ENCODE peak calls at places on chromosomes 2 and 18, in seven cellular contexts. One of them, this sample, is unnamed.
A peak's percentile ranks its signal among the peaks of the same experiment; 100 is the strongest.

GRCh38 chr2:196130039-196130825 is 41.1 kb downstream of the STK17B start:
- DNase-seq in HCT116: no peak
- DNase-seq in HepG2: no peak
- DNase-seq in GM12878: no peak
- DNase-seq in H1: no peak
- DNase-seq in SK-N-SH: peak; percentile 16
- DNase-seq in K562: no peak
- DNase-seq in this sample: no peak

GRCh38 chr2:16123421-16123820 is 183.1 kb downstream of the MYCN start:
- DNase-seq in H1: peak; percentile 35
- DNase-seq in HepG2: no peak
- DNase-seq in HCT116: no peak
- DNase-seq in SK-N-SH: no peak
- DNase-seq in K562: no peak
- DNase-seq in GM12878: no peak
- DNase-seq in this sample: no peak

GRCh38 chr2:241378816-241379215 is 22.7 kb downstream of the FARP2 start:
- DNase-seq in HepG2: no peak
- DNase-seq in H1: no peak
- DNase-seq in K562: no peak
- DNase-seq in GM12878: no peak
- DNase-seq in HCT116: no peak
- DNase-seq in SK-N-SH: no peak
- DNase-seq in this sample: no peak

GRCh38 chr2:122191331-122191730 is 435.9 kb downstream of the TSN start:
- DNase-seq in HepG2: peak; percentile 41
- DNase-seq in H1: peak; percentile 63
- DNase-seq in SK-N-SH: peak; percentile 55
- DNase-seq in K562: peak; percentile 51
- DNase-seq in GM12878: no peak
- DNase-seq in HCT116: peak; percentile 2
- DNase-seq in this sample: peak; percentile 73

GRCh38 chr2:217906787-217907186 is 96.0 kb downstream of the TNS1 start:
- DNase-seq in H1: no peak
- DNase-seq in HCT116: no peak
- DNase-seq in HepG2: no peak
- DNase-seq in K562: no peak
- DNase-seq in SK-N-SH: no peak
- DNase-seq in GM12878: no peak
- DNase-seq in this sample: no peak

GRCh38 chr2:176039375-176039774 is 37.3 kb upstream of the LNPK start:
- DNase-seq in SK-N-SH: no peak
- DNase-seq in H1: no peak
- DNase-seq in HepG2: no peak
- DNase-seq in HCT116: no peak
- DNase-seq in GM12878: no peak
- DNase-seq in K562: no peak
- DNase-seq in this sample: no peak

GRCh38 chr2:54858021-54858681 is 134.7 kb downstream of the EML6 start:
- DNase-seq in HCT116: no peak
- DNase-seq in HepG2: peak; percentile 86
- DNase-seq in GM12878: no peak
- DNase-seq in K562: no peak
- DNase-seq in SK-N-SH: no peak
- DNase-seq in H1: no peak
- DNase-seq in this sample: no peak

GRCh38 chr2:147483911-147484310 is 360.9 kb upstream of the ACVR2A start:
- DNase-seq in SK-N-SH: no peak
- DNase-seq in K562: no peak
- DNase-seq in H1: no peak
- DNase-seq in HepG2: no peak
- DNase-seq in GM12878: no peak
- DNase-seq in HCT116: no peak
- DNase-seq in this sample: no peak

GRCh38 chr2:179340678-179341077 is 76.0 kb upstream of the SESTD1 start:
- DNase-seq in K562: no peak
- DNase-seq in HCT116: peak; percentile 19
- DNase-seq in HepG2: peak; percentile 54
- DNase-seq in H1: no peak
- DNase-seq in SK-N-SH: no peak
- DNase-seq in GM12878: no peak
- DNase-seq in this sample: peak; percentile 27

GRCh38 chr2:144546933-144547332 is 27.0 kb upstream of the ZEB2 start:
- DNase-seq in GM12878: no peak
- DNase-seq in SK-N-SH: no peak
- DNase-seq in H1: no peak
- DNase-seq in HepG2: no peak
- DNase-seq in K562: no peak
- DNase-seq in HCT116: no peak
- DNase-seq in this sample: no peak

GRCh38 chr2:238259085-238260020 is 19.5 kb upstream of the HES6 start:
- DNase-seq in HepG2: peak; percentile 34
- DNase-seq in K562: no peak
- DNase-seq in SK-N-SH: no peak
- DNase-seq in GM12878: no peak
- DNase-seq in H1: no peak
- DNase-seq in HCT116: no peak
- DNase-seq in this sample: peak; percentile 65

GRCh38 chr2:185608799-185609198 is 129.8 kb upstream of the FSIP2 start:
- DNase-seq in SK-N-SH: peak; percentile 5
- DNase-seq in HCT116: peak; percentile 8
- DNase-seq in H1: no peak
- DNase-seq in HepG2: no peak
- DNase-seq in K562: no peak
- DNase-seq in GM12878: no peak
- DNase-seq in this sample: peak; percentile 49

GRCh38 chr2:233764264-233764663 is 4.2 kb downstream of the UGT1A1 start:
- DNase-seq in HCT116: no peak
- DNase-seq in H1: no peak
- DNase-seq in K562: no peak
- DNase-seq in SK-N-SH: no peak
- DNase-seq in GM12878: no peak
- DNase-seq in HepG2: no peak
- DNase-seq in this sample: no peak

GRCh38 chr18:63700501-63700900 is 2.3 kb upstream of the SERPINB11 start:
- DNase-seq in H1: no peak
- DNase-seq in SK-N-SH: no peak
- DNase-seq in GM12878: no peak
- DNase-seq in HCT116: no peak
- DNase-seq in HepG2: no peak
- DNase-seq in K562: no peak
- DNase-seq in this sample: no peak

GRCh38 chr2:142973822-142974207 is 96.4 kb downstream of the KYNU start:
- DNase-seq in H1: no peak
- DNase-seq in HCT116: no peak
- DNase-seq in HepG2: no peak
- DNase-seq in SK-N-SH: no peak
- DNase-seq in K562: no peak
- DNase-seq in GM12878: no peak
- DNase-seq in this sample: no peak

GRCh38 chr2:137172162-137172561 is 406.8 kb downstream of the THSD7B start:
- DNase-seq in SK-N-SH: no peak
- DNase-seq in HCT116: no peak
- DNase-seq in K562: no peak
- DNase-seq in HepG2: peak; percentile 40
- DNase-seq in H1: no peak
- DNase-seq in GM12878: no peak
- DNase-seq in this sample: no peak

GRCh38 chr18:76491801-76492668 is 3.0 kb downstream of the ZNF516 start:
- DNase-seq in K562: no peak
- DNase-seq in HCT116: no peak
- DNase-seq in HepG2: no peak
- DNase-seq in SK-N-SH: peak; percentile 51
- DNase-seq in GM12878: no peak
- DNase-seq in H1: peak; percentile 81
- DNase-seq in this sample: no peak

GRCh38 chr2:134736167-134736885 is 17.5 kb upstream of the TMEM163 start:
- DNase-seq in GM12878: no peak
- DNase-seq in HepG2: no peak
- DNase-seq in SK-N-SH: no peak
- DNase-seq in H1: no peak
- DNase-seq in HCT116: peak; percentile 3
- DNase-seq in K562: no peak
- DNase-seq in this sample: no peak

GRCh38 chr2:134140251-134140661 is 113.6 kb upstream of the MGAT5 start:
- DNase-seq in SK-N-SH: no peak
- DNase-seq in H1: no peak
- DNase-seq in HepG2: no peak
- DNase-seq in HCT116: no peak
- DNase-seq in GM12878: no peak
- DNase-seq in K562: no peak
- DNase-seq in this sample: no peak

GRCh38 chr2:183579686-183580085 is 455.4 kb downstream of the NUP35 start:
- DNase-seq in GM12878: no peak
- DNase-seq in SK-N-SH: no peak
- DNase-seq in HCT116: no peak
- DNase-seq in H1: no peak
- DNase-seq in HepG2: no peak
- DNase-seq in K562: no peak
- DNase-seq in this sample: no peak

GRCh38 chr2:8893474-8893873 is 56.1 kb upstream of the KIDINS220 start:
- DNase-seq in H1: no peak
- DNase-seq in HepG2: no peak
- DNase-seq in HCT116: no peak
- DNase-seq in SK-N-SH: no peak
- DNase-seq in K562: no peak
- DNase-seq in GM12878: no peak
- DNase-seq in this sample: no peak

GRCh38 chr2:8888963-8889362 is 51.5 kb upstream of the KIDINS220 start:
- DNase-seq in HepG2: no peak
- DNase-seq in H1: no peak
- DNase-seq in GM12878: no peak
- DNase-seq in SK-N-SH: no peak
- DNase-seq in HCT116: no peak
- DNase-seq in K562: no peak
- DNase-seq in this sample: no peak

GRCh38 chr2:8886876-8887275 is 49.5 kb upstream of the KIDINS220 start:
- DNase-seq in SK-N-SH: no peak
- DNase-seq in HepG2: no peak
- DNase-seq in K562: no peak
- DNase-seq in HCT116: no peak
- DNase-seq in H1: no peak
- DNase-seq in GM12878: no peak
- DNase-seq in this sample: no peak

GRCh38 chr2:8892149-8892548 is 54.7 kb upstream of the KIDINS220 start:
- DNase-seq in GM12878: no peak
- DNase-seq in K562: no peak
- DNase-seq in HepG2: no peak
- DNase-seq in HCT116: no peak
- DNase-seq in H1: no peak
- DNase-seq in SK-N-SH: no peak
- DNase-seq in this sample: no peak

GRCh38 chr2:8889978-8890377 is 52.6 kb upstream of the KIDINS220 start:
- DNase-seq in HepG2: no peak
- DNase-seq in HCT116: no peak
- DNase-seq in H1: no peak
- DNase-seq in GM12878: no peak
- DNase-seq in K562: no peak
- DNase-seq in SK-N-SH: no peak
- DNase-seq in this sample: no peak
- TF ChIP-seq JUND in HepG2: no peak
- TF ChIP-seq JUND in HCT116: no peak
- TF ChIP-seq JUND in H1: no peak
- TF ChIP-seq JUND in GM12878: no peak
- TF ChIP-seq JUND in K562: no peak
- TF ChIP-seq JUND in SK-N-SH: no peak
- TF ChIP-seq JUND in this sample: no peak

GRCh38 chr2:229884775-229885699 is 36.8 kb downstream of the TRIP12 start:
- DNase-seq in H1: no peak
- DNase-seq in GM12878: no peak
- DNase-seq in K562: no peak
- DNase-seq in HepG2: no peak
- DNase-seq in HCT116: no peak
- DNase-seq in SK-N-SH: no peak
- DNase-seq in this sample: no peak
- TF ChIP-seq JUND in H1: no peak
- TF ChIP-seq JUND in GM12878: no peak
- TF ChIP-seq JUND in K562: no peak
- TF ChIP-seq JUND in HepG2: no peak
- TF ChIP-seq JUND in HCT116: no peak
- TF ChIP-seq JUND in SK-N-SH: no peak
- TF ChIP-seq JUND in this sample: no peak

GRCh38 chr2:130918421-130918820 is 81.7 kb downstream of the ARHGEF4 start:
- DNase-seq in GM12878: no peak
- DNase-seq in K562: no peak
- DNase-seq in H1: peak; percentile 51
- DNase-seq in HepG2: no peak
- DNase-seq in SK-N-SH: no peak
- DNase-seq in HCT116: no peak
- DNase-seq in this sample: no peak

GRCh38 chr2:130916438-130916705 is 79.7 kb downstream of the ARHGEF4 start:
- DNase-seq in HepG2: no peak
- DNase-seq in H1: no peak
- DNase-seq in HCT116: no peak
- DNase-seq in SK-N-SH: no peak
- DNase-seq in GM12878: no peak
- DNase-seq in K562: no peak
- DNase-seq in this sample: no peak

GRCh38 chr2:130922417-130922816 is 85.7 kb downstream of the ARHGEF4 start:
- DNase-seq in SK-N-SH: no peak
- DNase-seq in H1: no peak
- DNase-seq in HCT116: no peak
- DNase-seq in K562: no peak
- DNase-seq in GM12878: no peak
- DNase-seq in HepG2: no peak
- DNase-seq in this sample: no peak

GRCh38 chr2:130917006-130917688 is 80.4 kb downstream of the ARHGEF4 start:
- DNase-seq in SK-N-SH: no peak
- DNase-seq in H1: peak; percentile 45
- DNase-seq in HCT116: no peak
- DNase-seq in GM12878: no peak
- DNase-seq in K562: no peak
- DNase-seq in HepG2: no peak
- DNase-seq in this sample: no peak

DNA sequence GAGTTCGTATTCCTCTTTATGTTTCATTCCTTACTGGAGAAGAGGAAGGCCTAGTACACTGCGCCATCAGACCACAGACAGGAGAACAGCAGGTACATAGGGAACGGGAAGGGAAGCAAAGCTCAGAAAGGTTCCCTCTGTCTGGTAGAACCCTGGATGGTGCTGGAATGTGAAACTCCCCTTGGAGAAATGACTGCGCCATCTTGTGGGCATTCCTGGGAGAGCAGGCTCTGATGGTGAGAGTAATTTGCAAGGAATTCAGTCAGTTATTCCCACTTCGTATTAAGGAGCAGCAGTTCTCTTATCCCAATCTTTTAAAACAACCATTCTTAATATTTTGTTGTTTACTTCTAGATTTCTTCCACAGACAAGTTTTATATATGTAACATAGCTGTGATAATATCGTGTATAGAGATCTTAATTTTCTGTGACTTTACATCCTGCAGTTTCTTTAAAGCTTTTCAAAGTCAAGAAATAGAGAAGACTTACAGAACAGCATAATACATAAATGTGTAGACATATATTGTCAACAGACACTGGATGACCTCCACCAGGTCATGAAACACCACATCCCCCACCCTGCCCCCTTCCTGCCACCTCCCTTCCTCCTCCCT is 83.8 kb downstream of the ARHGEF4 start:
- DNase-seq in HepG2: peak; percentile 62
- DNase-seq in SK-N-SH: peak; percentile 87
- DNase-seq in K562: peak; percentile 73
- DNase-seq in GM12878: peak; percentile 3
- DNase-seq in HCT116: peak; percentile 62
- DNase-seq in H1: peak; percentile 96
- DNase-seq in this sample: peak; percentile 78
- TF ChIP-seq JUND in HepG2: no peak
- TF ChIP-seq JUND in SK-N-SH: no peak
- TF ChIP-seq JUND in K562: no peak
- TF ChIP-seq JUND in GM12878: no peak
- TF ChIP-seq JUND in HCT116: no peak
- TF ChIP-seq JUND in H1: no peak
- TF ChIP-seq JUND in this sample: no peak

GRCh38 chr18:3529077-3529476 is 79.1 kb downstream of the TGIF1 start:
- DNase-seq in SK-N-SH: no peak
- DNase-seq in HCT116: no peak
- DNase-seq in K562: no peak
- DNase-seq in GM12878: no peak
- DNase-seq in H1: no peak
- DNase-seq in HepG2: no peak
- DNase-seq in this sample: no peak
- TF ChIP-seq JUND in SK-N-SH: no peak
- TF ChIP-seq JUND in HCT116: no peak
- TF ChIP-seq JUND in K562: no peak
- TF ChIP-seq JUND in GM12878: no peak
- TF ChIP-seq JUND in H1: no peak
- TF ChIP-seq JUND in HepG2: no peak
- TF ChIP-seq JUND in this sample: no peak